ENCODE peak calls at places on chromosomes 4 and X, in eight cellular contexts. V, P, N, A, J, K, L and I are unnamed samples.

GRCh38 chrX:29842552-29842951 is 372.8 kb upstream of the MAGEB2 start:
- DNase-seq in K (no peak), L (no peak), A (no peak), N (no peak), V (no peak), P (no peak), J (no peak), I (no peak)

GRCh38 chr4:130172156-130172555 is 1076.2 kb downstream of the C4orf33 start:
- DNase-seq in J (no peak), V (no peak), K (no peak), P (no peak), L (no peak), N (no peak), A (no peak), I (no peak)

GRCh38 chr4:133151301-133151680 is 2.2 kb downstream of the PCDH10 start:
- DNase-seq in N (no peak), J (peak; percentile 31), K (no peak), V (peak; percentile 64), L (no peak), P (no peak), A (no peak), I (no peak)

GRCh38 chr4:30068234-30068633 is 651.9 kb upstream of the PCDH7 start:
- DNase-seq in A (no peak), V (peak; percentile 27), J (no peak), K (no peak), N (no peak), L (no peak), P (no peak), I (no peak)

GRCh38 chr4:181959121-181959520 is 284.1 kb upstream of the TENM3 start:
- DNase-seq in V (no peak), K (no peak), N (no peak), A (no peak), P (no peak), L (peak; percentile 15), J (peak; percentile 63), I (no peak)

GRCh38 chr4:47718691-47719090 is 119.2 kb downstream of the CORIN start:
- DNase-seq in J (no peak), L (no peak), A (no peak), N (peak; percentile 41), V (peak; percentile 19), K (no peak), P (no peak), I (no peak)

GRCh38 chr4:186693159-186693815 is 30.4 kb downstream of the FAT1 start:
- DNase-seq in A (peak; percentile 79), J (peak; percentile 94), P (no peak), L (peak; percentile 90), V (peak; percentile 86), K (no peak), N (no peak), I (peak; percentile 46)

GRCh38 chr4:1058198-1058996 is 47.0 kb downstream of the FGFRL1 start:
- DNase-seq in K (no peak), P (no peak), N (no peak), L (peak; percentile 42), J (no peak), A (no peak), V (no peak), I (no peak)

GRCh38 chrX:74506310-74507115 is 85.2 kb downstream of the SLC16A2 start:
- DNase-seq in J (no peak), P (no peak), N (no peak), L (no peak), K (peak; percentile 66), A (no peak), V (no peak), I (no peak)

GRCh38 chr4:2715426-2715825 is 40.7 kb downstream of the TNIP2 start:
- DNase-seq in K (no peak), L (no peak), J (no peak), N (no peak), P (no peak), V (no peak), A (no peak), I (no peak)

GRCh38 chr4:63986253-63986652 is 423.0 kb downstream of the TECRL start:
- DNase-seq in A (no peak), N (no peak), V (no peak), L (no peak), K (no peak), J (no peak), P (no peak), I (no peak)

GRCh38 chr4:91984466-91984865 is 319.3 kb upstream of the GRID2 start:
- DNase-seq in J (no peak), P (no peak), V (no peak), K (no peak), L (peak; percentile 46), A (no peak), N (no peak), I (no peak)

GRCh38 chr4:110854021-110854678 is 231.3 kb upstream of the PITX2 start:
- DNase-seq in P (peak; percentile 48), L (peak; percentile 27), N (no peak), A (no peak), V (no peak), J (peak; percentile 72), K (no peak), I (no peak)

GRCh38 chr4:183262776-183263100 is 57.3 kb downstream of the CLDN22 start:
- DNase-seq in N (no peak), A (no peak), P (no peak), K (no peak), J (no peak), V (no peak), L (no peak), I (no peak)

GRCh38 chr4:88257726-88258125 is 26.6 kb downstream of the PPM1K start:
- DNase-seq in K (no peak), N (no peak), A (no peak), J (no peak), P (no peak), V (no peak), L (no peak), I (no peak)

DNA sequence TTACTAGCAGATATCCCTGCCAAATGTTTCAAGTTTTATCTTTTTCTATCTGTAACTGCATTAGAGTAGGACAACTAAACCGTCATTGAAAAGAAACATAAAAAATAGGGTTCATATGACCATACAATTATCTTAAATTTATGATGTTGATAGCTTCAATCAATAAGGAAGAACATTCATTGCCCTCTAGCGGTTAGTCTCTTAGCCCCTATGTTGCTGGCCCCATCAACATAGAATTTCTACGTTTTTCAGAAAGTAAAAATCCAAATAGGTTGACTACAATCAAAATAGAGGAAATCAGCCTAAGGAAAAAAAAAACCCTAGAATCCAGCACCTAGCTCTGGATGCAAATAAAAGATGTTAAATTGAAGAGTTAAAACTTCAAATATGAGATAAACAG is 225.1 kb upstream of the ITM2A start:
- DNase-seq in N (no peak), J (no peak), L (peak; percentile 5), K (no peak), V (peak; percentile 2), A (no peak), P (no peak), I (no peak)
- TF ChIP-seq CTCF in N (no peak), J (no peak), L (no peak), K (no peak), V (peak; percentile 44), A (no peak), P (peak; percentile 39), I (no peak)

DNA sequence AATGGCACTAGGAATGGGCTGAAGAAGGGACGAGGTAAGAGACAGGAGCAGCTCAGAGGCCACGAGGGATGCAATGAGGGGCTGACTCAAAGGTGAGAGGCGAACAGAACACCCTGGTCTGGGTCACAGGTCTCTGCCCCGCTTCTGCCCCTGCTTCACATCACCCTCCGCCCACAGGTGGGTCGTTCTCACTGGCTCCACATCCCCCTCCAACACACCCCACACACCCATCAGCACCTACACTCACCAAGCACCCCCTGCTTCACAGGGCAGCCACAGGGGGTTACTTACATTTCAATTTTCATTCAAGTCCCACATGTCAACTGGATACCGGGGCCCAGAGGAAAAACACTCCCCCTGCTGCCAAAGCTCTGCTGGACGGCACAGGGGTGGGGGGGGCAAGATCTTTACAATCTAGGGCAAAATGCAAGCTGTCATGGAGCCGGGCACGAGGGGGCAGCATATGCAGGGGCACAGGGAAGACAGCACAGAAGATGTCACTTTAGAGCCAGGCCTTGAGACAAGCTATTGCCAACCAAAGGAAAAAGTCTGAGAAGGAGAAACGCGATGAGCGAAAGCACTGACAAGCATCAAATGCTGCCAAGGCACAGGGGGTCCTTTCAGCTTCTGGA is 94.1 kb downstream of the AFAP1 start:
- DNase-seq in V (no peak), P (no peak), J (no peak), K (no peak), N (no peak), A (no peak), L (no peak), I (no peak)
- TF ChIP-seq CTCF in V (peak; percentile 57), P (no peak), J (no peak), K (no peak), N (no peak), A (no peak), L (no peak), I (no peak)

DNA sequence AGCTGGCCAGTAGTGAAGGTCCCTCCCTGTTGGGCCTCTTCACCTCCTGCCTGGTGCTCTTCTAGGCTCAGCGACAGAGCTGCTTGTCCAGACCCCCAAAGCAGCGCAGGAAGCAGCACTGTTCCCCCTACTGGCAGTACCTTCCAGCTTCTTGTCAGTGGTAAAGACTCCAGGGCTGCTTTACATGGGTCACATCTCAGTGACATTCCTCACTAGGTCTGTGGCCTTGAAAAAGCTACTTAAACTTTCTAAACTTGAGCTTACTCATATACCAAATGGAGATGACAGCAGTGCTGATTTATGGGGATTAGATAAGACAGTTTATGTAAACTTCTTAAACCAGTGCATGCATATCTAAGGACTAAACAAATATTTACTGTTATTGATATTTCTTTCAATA is 117.3 kb downstream of the FAT4 start:
- DNase-seq in J (peak; percentile 35), V (peak; percentile 39), L (no peak), A (no peak), K (no peak), N (no peak), P (peak; percentile 47), I (no peak)
- TF ChIP-seq CTCF in J (peak; percentile 32), V (peak; percentile 46), L (no peak), A (no peak), K (no peak), N (no peak), P (no peak), I (peak; percentile 42)

GRCh38 chrX:154490021-154490413 is 412 bp downstream of the SLC10A3 start:
- DNase-seq in K (no peak), N (peak; percentile 13), A (no peak), V (no peak), L (peak; percentile 38), J (peak; percentile 44), P (no peak), I (peak; percentile 25)

GRCh38 chrX:154488336-154489075 is 1.9 kb downstream of the SLC10A3 start:
- DNase-seq in P (no peak), A (no peak), L (no peak), K (no peak), N (no peak), V (no peak), J (no peak), I (no peak)

GRCh38 chrX:154487518-154488290 is 1.3 kb upstream of the UBL4A start:
- DNase-seq in A (no peak), N (no peak), J (no peak), L (no peak), P (no peak), V (no peak), K (no peak), I (no peak)

GRCh38 chrX:154490414-154491083 is at the start of gene SLC10A3:
- DNase-seq in N (peak; percentile 93), L (peak; percentile 95), K (peak; percentile 90), A (peak; percentile 80), V (peak; percentile 94), P (peak; percentile 87), J (peak; percentile 94), I (peak; percentile 91)

DNA sequence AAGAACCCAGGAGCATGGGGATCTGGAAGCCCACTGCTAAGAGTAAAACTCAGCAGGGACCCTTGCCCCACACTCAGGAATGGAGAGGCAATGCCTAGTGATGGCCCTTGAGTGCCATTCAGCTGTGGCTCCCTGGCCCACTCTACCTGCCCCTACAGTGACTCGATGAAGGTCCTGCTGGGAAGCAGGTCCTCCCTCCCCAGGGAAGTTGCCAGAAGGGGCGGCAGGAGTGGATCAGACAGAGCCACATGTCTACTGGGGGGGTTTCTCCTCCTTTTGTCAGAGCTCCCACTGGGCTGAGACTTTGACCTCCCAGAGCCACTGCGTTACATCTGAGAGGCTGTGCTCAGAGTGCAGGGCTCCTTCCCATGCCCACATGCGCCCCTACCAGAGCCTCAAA is 1.2 kb downstream of the SLC10A3 start:
- DNase-seq in J (no peak), A (no peak), N (no peak), P (no peak), K (no peak), V (no peak), L (no peak), I (no peak)
- TF ChIP-seq CTCF in J (no peak), A (no peak), N (no peak), P (no peak), K (no peak), V (no peak), L (no peak), I (no peak)